ENCODE peak calls at places on chromosomes 7 and 10, in nine cellular contexts. Q, R, H, X, A, L, S, J and U are unnamed samples.
A peak's percentile ranks its signal among the peaks of the same experiment; 100 is the strongest.

GRCh38 chr7:77360104-77360503 is 56.0 kb downstream of the GSAP start:
- DNase-seq in Q (no peak), R (no peak), H (no peak), X (no peak), A (no peak), L (no peak), S (no peak), J (no peak), U (no peak)

GRCh38 chr10:71084061-71084817 is 128.1 kb upstream of the UNC5B start:
- DNase-seq in Q (peak; percentile 52), R (no peak), H (no peak), X (no peak), A (no peak), L (no peak), S (no peak), J (no peak), U (no peak)

GRCh38 chr10:49119746-49120145 is 4.4 kb upstream of the VSTM4 start:
- DNase-seq in Q (no peak), R (no peak), H (no peak), X (no peak), A (peak; percentile 4), L (no peak), S (no peak), J (peak; percentile 20), U (no peak)

GRCh38 chr7:36490335-36490940 is 100.8 kb downstream of the ANLN start:
- DNase-seq in Q (no peak), R (no peak), H (no peak), X (no peak), A (no peak), L (no peak), S (no peak), J (no peak), U (no peak)

GRCh38 chr10:45282061-45282460 is 33.3 kb downstream of the OR13A1 start:
- DNase-seq in Q (no peak), R (no peak), H (no peak), X (no peak), A (no peak), L (no peak), S (no peak), J (no peak), U (no peak)

GRCh38 chr10:106540606-106541005 is 623.9 kb downstream of the SORCS1 start:
- DNase-seq in Q (no peak), R (no peak), H (no peak), X (no peak), A (peak; percentile 63), L (no peak), S (no peak), J (peak; percentile 78), U (peak; percentile 51)

GRCh38 chr7:48144291-48144768 is 26.9 kb upstream of the ABCA13 start:
- DNase-seq in Q (no peak), R (no peak), H (no peak), X (no peak), A (no peak), L (no peak), S (peak; percentile 92), J (peak; percentile 32), U (no peak)

GRCh38 chr7:39313376-39313775 is 252.8 kb upstream of the YAE1 start:
- DNase-seq in Q (no peak), R (no peak), H (no peak), X (no peak), A (no peak), L (no peak), S (no peak), J (no peak), U (no peak)

GRCh38 chr10:31929986-31930675 is 1.5 kb upstream of the ARHGAP12 start:
- DNase-seq in Q (no peak), R (no peak), H (peak; percentile 10), X (no peak), A (no peak), L (no peak), S (no peak), J (no peak), U (peak; percentile 20)

GRCh38 chr10:24645784-24646183 is 77.9 kb downstream of the ARHGAP21 start:
- DNase-seq in Q (no peak), R (no peak), H (no peak), X (no peak), A (peak; percentile 26), L (no peak), S (peak; percentile 38), J (no peak), U (no peak)

GRCh38 chr10:103598654-103599115 is 105.2 kb downstream of the NEURL1 start:
- DNase-seq in Q (no peak), R (peak; percentile 76), H (peak; percentile 72), X (peak; percentile 60), A (peak; percentile 63), L (peak; percentile 80), S (peak; percentile 42), J (peak; percentile 79), U (peak; percentile 84)

DNA sequence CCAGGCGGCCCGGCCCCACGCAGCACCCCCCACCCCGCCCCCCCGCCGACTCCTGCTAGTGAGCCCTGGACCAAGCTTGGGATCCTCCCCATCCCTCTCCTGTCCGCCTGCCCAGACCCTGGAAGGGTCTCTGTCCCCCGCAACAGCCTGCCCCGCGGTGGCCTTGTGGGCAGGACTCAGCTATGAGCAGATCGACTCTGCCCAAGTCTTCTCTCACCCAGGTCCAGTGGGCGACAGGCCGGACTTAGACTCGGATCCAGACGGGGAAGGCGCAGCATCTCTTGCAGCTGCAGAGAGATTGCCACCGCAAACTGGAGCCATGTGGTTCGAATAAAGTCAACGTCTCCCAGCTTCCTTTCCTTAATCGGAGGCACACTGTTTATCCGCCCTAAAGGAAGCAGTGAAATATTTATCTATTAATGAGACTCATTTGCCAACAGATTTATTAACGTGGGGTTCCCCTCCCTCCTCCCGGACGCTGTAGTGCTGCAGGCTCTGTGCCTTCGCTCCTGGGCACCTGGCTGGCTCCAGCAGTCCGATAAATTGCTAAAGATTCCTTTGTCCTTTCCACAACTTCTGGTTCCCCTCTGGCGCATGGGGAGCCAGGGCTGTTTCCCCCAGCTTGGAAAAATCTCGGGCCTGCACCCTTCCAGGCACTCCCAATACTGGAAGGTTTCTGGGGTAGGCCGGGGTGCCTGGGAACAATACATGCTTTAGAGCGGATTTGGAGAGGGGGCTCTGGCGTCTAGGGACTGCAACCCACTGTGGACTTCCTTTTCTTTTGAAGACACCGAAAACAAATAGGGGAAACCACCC is 634 bp upstream of the HOXA7 start:
- DNase-seq in Q (no peak), R (peak; percentile 49), H (no peak), X (no peak), A (no peak), L (no peak), S (no peak), J (no peak), U (no peak)
- H3K4me3 ChIP-seq in Q (peak overlapping the region; percentile 13), R (peak overlapping the region; percentile 79), H (peak overlapping the region; percentile 51), X (peak overlapping the region; percentile 68), A (no peak overlapping the region), L (peak overlapping the region; percentile 56), S (no peak overlapping the region), J (no peak overlapping the region), U (no peak overlapping the region)

GRCh38 chr7:82080254-82080924 is 310.5 kb upstream of the HGF start:
- DNase-seq in Q (no peak), R (no peak), H (no peak), X (no peak), A (no peak), L (no peak), S (no peak), J (no peak), U (no peak)

GRCh38 chr7:82081644-82082224 is 311.9 kb upstream of the HGF start:
- DNase-seq in Q (no peak), R (no peak), H (no peak), X (no peak), A (no peak), L (no peak), S (no peak), J (no peak), U (no peak)

GRCh38 chr7:82087099-82087498 is 317.3 kb upstream of the HGF start:
- DNase-seq in Q (no peak), R (no peak), H (no peak), X (no peak), A (no peak), L (no peak), S (no peak), J (no peak), U (no peak)

GRCh38 chr7:82079527-82079926 is 309.7 kb upstream of the HGF start:
- DNase-seq in Q (no peak), R (no peak), H (no peak), X (no peak), A (no peak), L (no peak), S (no peak), J (no peak), U (no peak)

DNA sequence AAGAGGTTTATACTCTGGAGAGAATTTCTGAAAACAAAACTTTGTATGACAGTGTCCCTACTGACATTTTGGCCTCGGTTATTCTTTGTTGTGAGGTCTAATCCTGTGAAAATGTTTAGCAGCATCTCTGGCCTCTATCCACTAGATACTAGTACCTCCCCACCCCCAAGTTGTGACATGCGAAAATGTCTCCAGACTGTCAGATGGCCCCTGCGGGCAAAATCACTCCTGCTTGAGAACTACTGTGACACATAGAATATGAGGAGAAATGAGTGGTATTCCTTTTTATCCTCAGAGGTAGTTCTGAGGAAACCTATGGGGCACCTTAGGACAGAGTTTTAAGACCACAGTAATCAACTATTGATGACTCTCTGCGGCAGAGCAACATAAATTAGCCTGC is 315.3 kb upstream of the HGF start:
- DNase-seq in Q (no peak), R (no peak), H (no peak), X (no peak), A (no peak), L (no peak), S (no peak), J (no peak), U (no peak)
- TF ChIP-seq CTCF in Q (no peak), R (no peak), H (no peak), X (no peak), A (no peak), L (no peak), S (no peak), J (no peak), U (no peak)

GRCh38 chr10:97292862-97293198 is 393 bp upstream of the ARHGAP19 start:
- DNase-seq in Q (no peak), R (no peak), H (no peak), X (no peak), A (no peak), L (no peak), S (no peak), J (no peak), U (no peak)
- H3K4me3 ChIP-seq in Q (no peak overlapping the region), R (no peak overlapping the region), H (no peak overlapping the region), X (no peak overlapping the region), A (no peak overlapping the region), L (no peak overlapping the region), S (no peak overlapping the region), J (no peak overlapping the region), U (no peak overlapping the region)

GRCh38 chr10:2836921-2837662 is 230.3 kb upstream of the PFKP start:
- DNase-seq in Q (no peak), R (no peak), H (no peak), X (no peak), A (no peak), L (no peak), S (no peak), J (no peak), U (no peak)

GRCh38 chr10:2844925-2845324 is 222.4 kb upstream of the PFKP start:
- DNase-seq in Q (no peak), R (no peak), H (no peak), X (no peak), A (no peak), L (no peak), S (no peak), J (no peak), U (no peak)

GRCh38 chr10:2835950-2836349 is 231.4 kb upstream of the PFKP start:
- DNase-seq in Q (no peak), R (no peak), H (no peak), X (no peak), A (no peak), L (no peak), S (no peak), J (no peak), U (no peak)

GRCh38 chr10:2839081-2839725 is 228.1 kb upstream of the PFKP start:
- DNase-seq in Q (no peak), R (no peak), H (peak; percentile 37), X (no peak), A (peak; percentile 2), L (peak; percentile 85), S (no peak), J (peak; percentile 2), U (peak; percentile 0)
- TF ChIP-seq CTCF in Q (no peak), R (peak; percentile 17), H (peak; percentile 38), X (peak; percentile 49), A (no peak), L (peak; percentile 93), S (peak; percentile 49), J (peak; percentile 42), U (peak; percentile 26)